ENCODE peak calls at places on chromosome 3, in six cellular contexts. N is activated T-helper 1 cell treated with anti-CD3 and anti-CD28 coated beads, Interleukin-2, amount 50 U/mL, for 16 hours; F is activated naive CD4-positive, alpha-beta T cell treated with anti-CD3 and anti-CD28 coated beads, Interleukin-2, amount 10 ng/mL, durations not matched to agents 7 days and 5 days; H is left kidney; T is type B pancreatic cell; X is RKO. C is an unnamed sample.

GRCh38 chr3:87260270-87260669 is 16.1 kb downstream of the POU1F1 start:
- DNase-seq in N (no peak), F (peak), H (peak), T (no peak), X (peak), C (peak)

GRCh38 chr3:21140785-21141184 is 610.2 kb downstream of the ZNF385D start:
- DNase-seq in N (no peak), F (no peak), H (no peak), T (no peak), X (no peak), C (no peak)

GRCh38 chr3:50853936-50854335 is 179.2 kb downstream of the DOCK3 start:
- DNase-seq in N (no peak), F (no peak), H (no peak), T (no peak), X (no peak), C (no peak)

GRCh38 chr3:127694467-127695215 is 21.9 kb downstream of the ABTB1 start:
- DNase-seq in N (no peak), F (peak), H (peak), T (no peak), X (peak), C (peak)

GRCh38 chr3:108420926-108421325 is 89.5 kb downstream of the MYH15 start:
- DNase-seq in N (no peak), F (no peak), H (no peak), T (no peak), X (peak), C (no peak)

GRCh38 chr3:184332370-184333090 is 4.9 kb upstream of the FAM131A start:
- DNase-seq in N (no peak), F (no peak), H (no peak), T (no peak), X (peak), C (no peak)

GRCh38 chr3:17292556-17292955 is 407.8 kb downstream of the PLCL2 start:
- DNase-seq in N (no peak), F (no peak), H (no peak), T (no peak), X (no peak), C (no peak)

GRCh38 chr3:168044049-168044448 is 51.7 kb downstream of the GOLIM4 start:
- DNase-seq in N (no peak), F (no peak), H (no peak), T (no peak), X (no peak), C (no peak)

GRCh38 chr3:112908252-112908651 is 61.6 kb upstream of the CD200R1L start:
- DNase-seq in N (no peak), F (no peak), H (no peak), T (no peak), X (no peak), C (no peak)

GRCh38 chr3:45105855-45106655 is 40.1 kb downstream of the CDCP1 start:
- DNase-seq in N (peak), F (peak), H (no peak), T (no peak), X (peak), C (peak)

GRCh38 chr3:164524201-164524600 is 554.1 kb downstream of the SI start:
- DNase-seq in N (no peak), F (no peak), H (no peak), T (no peak), X (no peak), C (no peak)